ENCODE peak calls at places on chromosome 21, in six cellular contexts. One of them, this sample, is unnamed.

GRCh38 chr21:40620386-40621145 is 226.4 kb downstream of the DSCAM start:
- DNase-seq in AG10803: no peak
- DNase-seq in retinal pigment epithelial cell: no peak
- DNase-seq in GM23248: no peak
- DNase-seq in HL-60: no peak
- DNase-seq in psoas muscle: no peak
- DNase-seq in this sample: no peak

GRCh38 chr21:37763298-37763697 is 153.0 kb downstream of the KCNJ6 start:
- DNase-seq in AG10803: no peak
- DNase-seq in HL-60: no peak
- DNase-seq in retinal pigment epithelial cell: no peak
- DNase-seq in psoas muscle: no peak
- DNase-seq in GM23248: no peak
- DNase-seq in this sample: no peak

GRCh38 chr21:41501919-41502318 is 6.0 kb downstream of the TMPRSS2 start:
- DNase-seq in HL-60: no peak
- DNase-seq in psoas muscle: no peak
- DNase-seq in GM23248: peak; percentile 21
- DNase-seq in AG10803: no peak
- DNase-seq in retinal pigment epithelial cell: no peak
- DNase-seq in this sample: no peak

GRCh38 chr21:29671728-29672127 is 268.1 kb downstream of the GRIK1 start:
- DNase-seq in AG10803: no peak
- DNase-seq in GM23248: no peak
- DNase-seq in psoas muscle: no peak
- DNase-seq in retinal pigment epithelial cell: no peak
- DNase-seq in HL-60: no peak
- DNase-seq in this sample: no peak

GRCh38 chr21:16419188-16419874 is 689.5 kb downstream of the USP25 start:
- DNase-seq in psoas muscle: peak; percentile 76
- DNase-seq in GM23248: peak; percentile 41
- DNase-seq in retinal pigment epithelial cell: peak; percentile 92
- DNase-seq in AG10803: peak; percentile 44
- DNase-seq in HL-60: no peak
- DNase-seq in this sample: peak; percentile 66

GRCh38 chr21:42556960-42557359 is 43.3 kb downstream of the SLC37A1 start:
- DNase-seq in HL-60: no peak
- DNase-seq in GM23248: no peak
- DNase-seq in retinal pigment epithelial cell: no peak
- DNase-seq in AG10803: no peak
- DNase-seq in psoas muscle: no peak
- DNase-seq in this sample: no peak

GRCh38 chr21:33286600-33287456 is 20.7 kb downstream of the IL10RB start:
- DNase-seq in HL-60: no peak
- DNase-seq in GM23248: peak; percentile 57
- DNase-seq in psoas muscle: no peak
- DNase-seq in retinal pigment epithelial cell: peak; percentile 27
- DNase-seq in AG10803: peak; percentile 61
- DNase-seq in this sample: peak; percentile 33

GRCh38 chr21:24011087-24011486 is 1596.2 kb downstream of the MRPL39 start:
- DNase-seq in HL-60: no peak
- DNase-seq in retinal pigment epithelial cell: no peak
- DNase-seq in psoas muscle: no peak
- DNase-seq in AG10803: no peak
- DNase-seq in GM23248: no peak
- DNase-seq in this sample: no peak

GRCh38 chr21:38330671-38331070 is 73.9 kb downstream of the KCNJ15 start:
- DNase-seq in psoas muscle: no peak
- DNase-seq in GM23248: no peak
- DNase-seq in retinal pigment epithelial cell: no peak
- DNase-seq in AG10803: no peak
- DNase-seq in HL-60: no peak
- DNase-seq in this sample: no peak

GRCh38 chr21:31654340-31654739 is 5.2 kb upstream of the SOD1 start:
- DNase-seq in retinal pigment epithelial cell: no peak
- DNase-seq in AG10803: no peak
- DNase-seq in HL-60: no peak
- DNase-seq in GM23248: no peak
- DNase-seq in psoas muscle: no peak
- DNase-seq in this sample: no peak

GRCh38 chr21:46284722-46285121 is 689 bp downstream of the MCM3AP start:
- DNase-seq in AG10803: no peak
- DNase-seq in retinal pigment epithelial cell: no peak
- DNase-seq in psoas muscle: no peak
- DNase-seq in GM23248: no peak
- DNase-seq in HL-60: no peak
- DNase-seq in this sample: no peak
- H3K4me3 ChIP-seq in AG10803: peak overlapping the region; percentile 77
- H3K4me3 ChIP-seq in retinal pigment epithelial cell: peak overlapping the region; percentile 59
- H3K4me3 ChIP-seq in psoas muscle: peak overlapping the region; percentile 93
- H3K4me3 ChIP-seq in GM23248: peak overlapping the region; percentile 90
- H3K4me3 ChIP-seq in HL-60: peak overlapping the region; percentile 76
- H3K4me3 ChIP-seq in this sample: peak overlapping the region; percentile 91

DNA sequence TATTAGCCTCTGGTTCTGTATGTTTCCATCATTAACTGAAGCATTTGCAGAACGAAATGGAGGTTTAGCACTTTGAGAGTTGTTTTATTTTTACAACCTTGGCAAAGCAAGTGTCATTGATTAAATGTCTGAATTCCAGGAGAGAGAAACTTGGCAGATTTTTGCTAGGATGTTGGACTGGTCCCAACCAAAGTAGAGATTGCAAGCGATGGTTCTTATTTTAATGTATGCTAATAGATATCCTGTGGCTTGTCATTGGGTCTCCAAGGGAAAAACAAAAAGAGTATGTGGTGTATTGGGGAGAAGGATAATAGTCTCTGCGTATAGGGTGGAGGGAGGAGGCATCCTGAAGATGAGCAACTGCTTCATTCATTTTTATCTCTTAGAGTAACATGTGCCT is 457.2 kb upstream of the RUNX1 start:
- DNase-seq in AG10803: peak; percentile 40
- DNase-seq in psoas muscle: no peak
- DNase-seq in HL-60: no peak
- DNase-seq in GM23248: no peak
- DNase-seq in retinal pigment epithelial cell: no peak
- DNase-seq in this sample: no peak
- H3K4me3 ChIP-seq in AG10803: no peak overlapping the region
- H3K4me3 ChIP-seq in psoas muscle: no peak overlapping the region
- H3K4me3 ChIP-seq in HL-60: no peak overlapping the region
- H3K4me3 ChIP-seq in GM23248: no peak overlapping the region
- H3K4me3 ChIP-seq in retinal pigment epithelial cell: no peak overlapping the region
- H3K4me3 ChIP-seq in this sample: no peak overlapping the region

GRCh38 chr21:46092026-46092764 is 5.7 kb upstream of the COL6A2 start:
- DNase-seq in AG10803: peak; percentile 99
- DNase-seq in GM23248: peak; percentile 99
- DNase-seq in psoas muscle: peak; percentile 82
- DNase-seq in HL-60: no peak
- DNase-seq in retinal pigment epithelial cell: peak; percentile 7
- DNase-seq in this sample: peak; percentile 61
- H3K4me3 ChIP-seq in AG10803: peak overlapping the region; percentile 61
- H3K4me3 ChIP-seq in GM23248: peak overlapping the region; percentile 66
- H3K4me3 ChIP-seq in psoas muscle: peak overlapping the region; percentile 23
- H3K4me3 ChIP-seq in HL-60: no peak overlapping the region
- H3K4me3 ChIP-seq in retinal pigment epithelial cell: no peak overlapping the region
- H3K4me3 ChIP-seq in this sample: no peak overlapping the region

GRCh38 chr21:45406801-45407628 is 2.0 kb downstream of the COL18A1 start:
- DNase-seq in AG10803: no peak
- DNase-seq in retinal pigment epithelial cell: no peak
- DNase-seq in GM23248: peak; percentile 10
- DNase-seq in psoas muscle: peak; percentile 45
- DNase-seq in HL-60: no peak
- DNase-seq in this sample: no peak
- H3K4me3 ChIP-seq in AG10803: no peak overlapping the region
- H3K4me3 ChIP-seq in retinal pigment epithelial cell: peak overlapping the region; percentile 83
- H3K4me3 ChIP-seq in GM23248: no peak overlapping the region
- H3K4me3 ChIP-seq in psoas muscle: peak overlapping the region; percentile 67
- H3K4me3 ChIP-seq in HL-60: no peak overlapping the region
- H3K4me3 ChIP-seq in this sample: peak overlapping the region; percentile 41

GRCh38 chr21:34836933-34837505 is 168.2 kb downstream of the CLIC6 start:
- DNase-seq in retinal pigment epithelial cell: no peak
- DNase-seq in psoas muscle: no peak
- DNase-seq in HL-60: no peak
- DNase-seq in AG10803: no peak
- DNase-seq in GM23248: peak; percentile 53
- DNase-seq in this sample: no peak

GRCh38 chr21:34836103-34836932 is 167.5 kb downstream of the CLIC6 start:
- DNase-seq in psoas muscle: peak; percentile 85
- DNase-seq in HL-60: no peak
- DNase-seq in retinal pigment epithelial cell: peak; percentile 99
- DNase-seq in AG10803: peak; percentile 99
- DNase-seq in GM23248: peak; percentile 100
- DNase-seq in this sample: peak; percentile 53

GRCh38 chr21:34841154-34841553 is 172.4 kb downstream of the CLIC6 start:
- DNase-seq in GM23248: no peak
- DNase-seq in AG10803: no peak
- DNase-seq in HL-60: no peak
- DNase-seq in psoas muscle: no peak
- DNase-seq in retinal pigment epithelial cell: no peak
- DNase-seq in this sample: no peak

GRCh38 chr21:34840693-34841092 is 171.9 kb downstream of the CLIC6 start:
- DNase-seq in retinal pigment epithelial cell: no peak
- DNase-seq in HL-60: no peak
- DNase-seq in GM23248: no peak
- DNase-seq in AG10803: no peak
- DNase-seq in psoas muscle: no peak
- DNase-seq in this sample: no peak

GRCh38 chr21:34839070-34839820 is 170.5 kb downstream of the CLIC6 start:
- DNase-seq in HL-60: no peak
- DNase-seq in GM23248: no peak
- DNase-seq in AG10803: no peak
- DNase-seq in retinal pigment epithelial cell: no peak
- DNase-seq in psoas muscle: no peak
- DNase-seq in this sample: no peak
- H3K4me3 ChIP-seq in HL-60: no peak overlapping the region
- H3K4me3 ChIP-seq in GM23248: no peak overlapping the region
- H3K4me3 ChIP-seq in AG10803: no peak overlapping the region
- H3K4me3 ChIP-seq in retinal pigment epithelial cell: no peak overlapping the region
- H3K4me3 ChIP-seq in psoas muscle: no peak overlapping the region
- H3K4me3 ChIP-seq in this sample: no peak overlapping the region

DNA sequence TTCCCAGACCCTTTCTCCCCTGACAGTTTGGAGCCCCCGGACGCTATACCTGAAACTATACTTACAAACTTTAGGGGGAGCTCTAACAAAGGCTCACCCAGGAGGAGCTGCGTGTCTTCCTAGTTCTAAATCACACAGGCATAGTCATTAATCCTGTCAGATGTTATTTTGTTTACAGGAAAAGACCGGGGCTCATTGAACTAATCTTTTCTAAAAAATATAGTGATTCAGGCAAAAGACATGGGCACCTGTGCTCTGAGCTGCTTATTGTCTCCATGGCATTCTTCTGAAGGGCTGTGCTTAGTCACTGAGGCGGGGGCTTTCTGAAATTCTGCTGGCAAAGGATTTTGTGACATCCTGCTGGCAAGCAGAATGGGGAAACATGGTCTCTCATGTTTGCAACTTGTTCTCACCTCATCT is 1577.0 kb downstream of the NCAM2 start:
- DNase-seq in HL-60: peak; percentile 28
- DNase-seq in GM23248: no peak
- DNase-seq in retinal pigment epithelial cell: peak; percentile 75
- DNase-seq in psoas muscle: no peak
- DNase-seq in AG10803: no peak
- DNase-seq in this sample: no peak
- H3K4me3 ChIP-seq in HL-60: peak overlapping the region; percentile 6
- H3K4me3 ChIP-seq in GM23248: no peak overlapping the region
- H3K4me3 ChIP-seq in retinal pigment epithelial cell: peak overlapping the region; percentile 35
- H3K4me3 ChIP-seq in psoas muscle: no peak overlapping the region
- H3K4me3 ChIP-seq in AG10803: no peak overlapping the region
- H3K4me3 ChIP-seq in this sample: no peak overlapping the region

This sample was measured in tibial nerve.